ENCODE peak calls at places on chromosomes 11 and 22, in four cellular contexts. K, R, Y and F are unnamed samples.

GRCh38 chr11:94767701-94768601 is at the start of gene AMOTL1:
- DNase-seq in K (peak; percentile 78), R (no peak), Y (peak; percentile 90), F (peak; percentile 99)

GRCh38 chr11:14386895-14387480 is 28.0 kb upstream of the RRAS2 start:
- DNase-seq in K (no peak), R (no peak), Y (no peak), F (peak; percentile 12)

GRCh38 chr11:2914475-2915195 is 14.6 kb downstream of the PHLDA2 start:
- DNase-seq in K (no peak), R (no peak), Y (no peak), F (no peak)

GRCh38 chr22:45131749-45132148 is 32.0 kb upstream of the NUP50 start:
- DNase-seq in K (peak; percentile 33), R (no peak), Y (peak; percentile 56), F (no peak)

GRCh38 chr11:61752117-61752924 is at the start of gene MYRF:
- DNase-seq in K (no peak), R (peak; percentile 29), Y (peak; percentile 72), F (peak; percentile 73)

GRCh38 chr22:32380991-32381390 is 23.3 kb downstream of the RFPL3 start:
- DNase-seq in K (no peak), R (no peak), Y (no peak), F (no peak)

GRCh38 chr22:31036671-31037550 is 44.2 kb upstream of the SMTN start:
- DNase-seq in K (no peak), R (no peak), Y (no peak), F (peak; percentile 45)

GRCh38 chr11:83566948-83567347 is 280.8 kb upstream of the CCDC90B start:
- DNase-seq in K (no peak), R (no peak), Y (no peak), F (peak; percentile 85)

GRCh38 chr11:68962527-68963250 is 18.1 kb downstream of the MRGPRD start:
- DNase-seq in K (no peak), R (no peak), Y (no peak), F (peak; percentile 67)

GRCh38 chr11:6458352-6458751 is 15.4 kb downstream of the TRIM3 start:
- DNase-seq in K (no peak), R (no peak), Y (no peak), F (no peak)

GRCh38 chr11:133929401-133930052 is 27.2 kb downstream of the IGSF9B start:
- DNase-seq in K (no peak), R (no peak), Y (no peak), F (no peak)

GRCh38 chr11:71154406-71154805 is 98.0 kb downstream of the SHANK2 start:
- DNase-seq in K (no peak), R (no peak), Y (no peak), F (no peak)

GRCh38 chr11:108916935-108917334 is 252.1 kb downstream of the DDX10 start:
- DNase-seq in K (no peak), R (no peak), Y (no peak), F (no peak)

GRCh38 chr22:36910461-36910860 is 3.0 kb upstream of the CSF2RB start:
- DNase-seq in K (no peak), R (no peak), Y (no peak), F (no peak)

GRCh38 chr11:3080104-3080503 is 22.9 kb upstream of the CARS1 start:
- DNase-seq in K (no peak), R (no peak), Y (no peak), F (no peak)

GRCh38 chr11:47784785-47785381 is 17.7 kb upstream of the FNBP4 start:
- DNase-seq in K (no peak), R (no peak), Y (no peak), F (no peak)

GRCh38 chr11:69563946-69564780 is 76.8 kb upstream of the CCND1 start:
- DNase-seq in K (no peak), R (no peak), Y (no peak), F (no peak)

GRCh38 chr11:96228472-96228871 is 114.5 kb downstream of the MAML2 start:
- DNase-seq in K (peak; percentile 66), R (no peak), Y (no peak), F (peak; percentile 87)

GRCh38 chr11:64048042-64048854 is 12.5 kb downstream of the FLRT1 start:
- DNase-seq in K (no peak), R (no peak), Y (no peak), F (no peak)

GRCh38 chr22:47965066-47965465 is 1202.6 kb downstream of the TBC1D22A start:
- DNase-seq in K (no peak), R (no peak), Y (no peak), F (no peak)

GRCh38 chr22:33327348-33327860 is 269.2 kb upstream of the SYN3 start:
- DNase-seq in K (no peak), R (no peak), Y (no peak), F (no peak)

GRCh38 chr22:27792452-27793165 is 8.9 kb downstream of the MN1 start:
- DNase-seq in K (no peak), R (no peak), Y (no peak), F (no peak)
- H3K27ac ChIP-seq in K (no peak overlapping the region), R (no peak overlapping the region), Y (no peak overlapping the region), F (no peak overlapping the region)

GRCh38 chr11:7518811-7519562 is 5.2 kb downstream of the PPFIBP2 start:
- DNase-seq in K (no peak), R (no peak), Y (no peak), F (no peak)
- H3K4me3 ChIP-seq in K (no peak overlapping the region), R (no peak overlapping the region), Y (no peak overlapping the region), F (no peak overlapping the region)

GRCh38 chr11:86161373-86162255 is 82.9 kb upstream of the EED start:
- DNase-seq in K (no peak), R (no peak), Y (no peak), F (no peak)

GRCh38 chr11:86164106-86164505 is 80.4 kb upstream of the EED start:
- DNase-seq in K (no peak), R (no peak), Y (no peak), F (no peak)

GRCh38 chr11:86158716-86159669 is 85.6 kb upstream of the EED start:
- DNase-seq in K (no peak), R (no peak), Y (no peak), F (no peak)

GRCh38 chr11:86160546-86161149 is 83.9 kb upstream of the EED start:
- DNase-seq in K (no peak), R (no peak), Y (no peak), F (no peak)

GRCh38 chr11:86162257-86162656 is 82.3 kb upstream of the EED start:
- DNase-seq in K (peak; percentile 36), R (no peak), Y (no peak), F (no peak)
- H3K4me1 ChIP-seq in K (peaks cover 14% of the 10 kb centered on the region), R (no peaks in the 10 kb centered on the region), Y (peaks cover 16% of the 10 kb centered on the region), F (no peaks in the 10 kb centered on the region)

DNA sequence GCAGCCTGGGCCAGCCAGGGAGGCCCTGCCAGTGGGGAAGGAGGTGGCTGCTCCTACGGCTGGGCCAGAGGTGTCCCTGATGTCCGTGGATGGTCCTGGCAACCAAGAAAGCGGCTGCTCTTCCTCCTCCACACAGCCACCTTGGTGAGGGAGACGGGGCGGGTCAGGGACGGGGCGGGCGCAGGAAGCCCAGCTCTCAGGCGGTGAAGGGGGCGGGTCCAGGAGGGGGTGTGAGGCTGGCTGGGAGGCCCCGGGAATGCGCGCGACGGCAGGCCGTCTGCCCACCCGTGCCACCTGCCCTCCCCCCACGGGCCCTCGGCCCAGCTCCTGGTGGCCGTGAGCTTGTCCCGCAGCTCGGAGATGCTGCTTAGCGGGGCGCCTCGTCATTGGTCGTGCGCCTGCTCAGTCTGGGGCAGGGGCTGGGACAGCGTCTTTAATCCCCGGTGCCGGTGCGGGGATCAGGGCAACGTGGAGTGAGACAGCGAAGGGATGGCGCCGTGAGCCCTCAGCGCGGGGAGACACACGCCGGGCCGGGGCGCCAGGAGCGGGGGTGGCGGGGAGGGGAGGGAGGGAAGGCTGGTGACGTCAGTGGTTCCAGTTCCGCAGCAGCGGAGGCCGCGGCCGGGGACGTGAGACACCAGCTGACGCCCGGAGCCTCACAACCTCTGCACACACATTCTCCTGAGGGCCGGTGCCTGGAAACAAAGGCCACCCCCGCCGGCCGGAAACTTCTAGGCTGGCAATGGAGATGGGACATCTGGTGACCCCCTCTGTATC is 6.7 kb upstream of the BRSK2 start:
- DNase-seq in K (peak; percentile 75), R (peak; percentile 59), Y (peak; percentile 74), F (peak; percentile 60)
- H3K27ac ChIP-seq in K (peak overlapping the region; percentile 70), R (peak overlapping the region; percentile 70), Y (peak overlapping the region; percentile 52), F (no peak overlapping the region)

DNA sequence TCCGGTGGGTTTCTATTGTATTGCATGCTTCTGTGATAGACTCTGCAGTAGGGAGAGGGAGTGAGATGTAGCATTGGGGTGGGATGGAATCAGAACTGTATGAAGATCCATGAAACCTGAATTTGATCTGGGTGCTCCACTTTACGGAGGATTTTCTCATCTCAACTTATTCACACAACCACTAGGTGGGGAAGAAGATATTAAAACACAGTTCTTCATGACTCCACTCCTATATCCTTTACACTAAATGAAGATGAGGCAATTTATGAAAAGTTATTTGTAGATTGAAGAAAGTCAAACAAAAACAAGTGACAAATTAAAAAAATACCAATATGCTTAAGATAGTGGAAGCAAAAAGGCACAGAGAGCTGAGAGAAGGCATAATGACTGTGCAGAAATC is 92.6 kb upstream of the PDGFD start:
- DNase-seq in K (no peak), R (no peak), Y (no peak), F (peak; percentile 16)
- H3K4me3 ChIP-seq in K (no peak overlapping the region), R (no peak overlapping the region), Y (no peak overlapping the region), F (no peak overlapping the region)

GRCh38 chr11:128831781-128832497 is 35.2 kb downstream of the KCNJ1 start:
- DNase-seq in K (no peak), R (no peak), Y (no peak), F (no peak)

GRCh38 chr11:128830836-128831780 is 36.0 kb downstream of the KCNJ1 start:
- DNase-seq in K (peak; percentile 87), R (peak; percentile 75), Y (peak; percentile 82), F (peak; percentile 88)

GRCh38 chr11:128828350-128828749 is 38.7 kb downstream of the KCNJ1 start:
- DNase-seq in K (no peak), R (no peak), Y (no peak), F (no peak)

GRCh38 chr11:128827494-128827893 is 39.6 kb downstream of the KCNJ1 start:
- DNase-seq in K (no peak), R (no peak), Y (no peak), F (no peak)

DNA sequence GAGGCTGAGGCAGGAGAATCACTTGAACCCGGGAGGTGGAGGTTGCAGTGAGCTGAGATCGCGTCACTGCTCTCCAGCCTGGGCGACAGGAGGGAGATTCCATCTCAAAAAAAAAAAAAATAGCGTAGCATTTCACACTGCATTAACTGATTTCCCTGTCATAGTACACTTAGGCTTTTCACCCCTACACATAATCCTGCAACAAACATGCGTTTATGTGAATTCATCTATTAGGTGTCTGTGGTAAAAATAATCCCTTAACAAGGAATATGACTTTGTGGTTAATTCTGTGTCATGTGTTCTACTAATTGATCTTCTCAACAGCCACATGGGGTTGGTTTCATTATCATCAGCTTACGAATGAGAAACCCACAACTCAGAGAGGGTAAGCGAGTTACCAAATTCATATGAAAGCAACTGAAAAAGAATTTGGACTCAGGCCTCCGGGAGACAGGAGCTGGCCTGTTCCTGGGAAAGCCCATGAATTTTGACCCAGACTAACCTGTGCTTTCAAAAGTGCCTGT is 36.7 kb downstream of the KCNJ1 start:
- DNase-seq in K (no peak), R (no peak), Y (no peak), F (no peak)
- H3K4me1 ChIP-seq in K (no peaks in the 10 kb centered on the region), R (peaks cover 9% of the 10 kb centered on the region), Y (peaks cover 5% of the 10 kb centered on the region), F (peaks cover 8% of the 10 kb centered on the region)

DNA sequence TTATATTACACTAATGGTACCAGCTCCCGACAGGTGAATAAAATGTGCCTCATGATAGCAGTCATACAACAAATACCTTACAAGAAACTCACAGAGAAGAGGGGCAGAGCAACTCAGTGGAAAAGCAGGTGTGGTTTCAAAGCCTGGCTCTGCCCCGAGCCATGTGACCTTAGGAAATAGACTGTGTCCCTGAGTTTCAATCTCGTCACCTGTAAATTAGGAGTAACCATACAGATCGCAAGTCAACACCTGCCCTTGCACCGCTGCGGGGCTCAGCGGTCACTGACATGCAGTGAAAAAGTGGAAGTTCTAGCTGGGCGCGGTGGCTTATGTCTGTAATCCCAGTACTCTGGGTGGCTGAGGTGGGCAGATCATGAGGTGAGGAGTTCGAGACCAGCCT is 11.9 kb upstream of the MRTFA start:
- DNase-seq in K (no peak), R (no peak), Y (no peak), F (no peak)
- H3K27ac ChIP-seq in K (no peak overlapping the region), R (no peak overlapping the region), Y (no peak overlapping the region), F (no peak overlapping the region)